ENCODE peak calls at places on chromosomes 6 and 20, in seven cellular contexts. S, O, W, J, A, Q and B are unnamed samples.

GRCh38 chr20:19405958-19406357 is 193.5 kb downstream of the SLC24A3 start:
- DNase-seq in S (no peak), O (no peak), W (no peak), J (no peak), A (no peak), Q (no peak), B (no peak)

GRCh38 chr20:12394786-12395185 is 477.1 kb downstream of the BTBD3 start:
- DNase-seq in S (no peak), O (no peak), W (no peak), J (no peak), A (peak; percentile 55), Q (no peak), B (no peak)

GRCh38 chr6:85360794-85361642 is 88.9 kb upstream of the NT5E start:
- DNase-seq in S (no peak), O (no peak), W (peak; percentile 63), J (no peak), A (no peak), Q (no peak), B (peak; percentile 71)

GRCh38 chr6:26045046-26045938 is 41.9 kb upstream of the HFE start:
- DNase-seq in S (peak; percentile 91), O (peak; percentile 87), W (peak; percentile 95), J (peak; percentile 62), A (peak; percentile 43), Q (peak; percentile 90), B (peak; percentile 55)

GRCh38 chr20:47934761-47935160 is 149.5 kb upstream of the SULF2 start:
- DNase-seq in S (no peak), O (no peak), W (no peak), J (no peak), A (no peak), Q (no peak), B (no peak)

GRCh38 chr6:31898200-31899011 is 908 bp upstream of the EHMT2 start:
- DNase-seq in S (no peak), O (peak; percentile 45), W (no peak), J (no peak), A (no peak), Q (peak; percentile 80), B (no peak)

GRCh38 chr6:26284537-26285142 is 80.4 kb upstream of the BTN3A2 start:
- DNase-seq in S (peak; percentile 92), O (peak; percentile 33), W (peak; percentile 67), J (peak; percentile 60), A (peak; percentile 42), Q (peak; percentile 92), B (peak; percentile 83)

GRCh38 chr6:2432258-2432657 is 186.9 kb upstream of the GMDS start:
- DNase-seq in S (no peak), O (no peak), W (no peak), J (no peak), A (no peak), Q (no peak), B (no peak)

GRCh38 chr6:89057759-89058158 is 22.8 kb upstream of the PNRC1 start:
- DNase-seq in S (no peak), O (no peak), W (no peak), J (no peak), A (no peak), Q (no peak), B (no peak)

GRCh38 chr6:114376611-114377206 is 33.9 kb upstream of the HS3ST5 start:
- DNase-seq in S (no peak), O (no peak), W (no peak), J (no peak), A (no peak), Q (no peak), B (no peak)

DNA sequence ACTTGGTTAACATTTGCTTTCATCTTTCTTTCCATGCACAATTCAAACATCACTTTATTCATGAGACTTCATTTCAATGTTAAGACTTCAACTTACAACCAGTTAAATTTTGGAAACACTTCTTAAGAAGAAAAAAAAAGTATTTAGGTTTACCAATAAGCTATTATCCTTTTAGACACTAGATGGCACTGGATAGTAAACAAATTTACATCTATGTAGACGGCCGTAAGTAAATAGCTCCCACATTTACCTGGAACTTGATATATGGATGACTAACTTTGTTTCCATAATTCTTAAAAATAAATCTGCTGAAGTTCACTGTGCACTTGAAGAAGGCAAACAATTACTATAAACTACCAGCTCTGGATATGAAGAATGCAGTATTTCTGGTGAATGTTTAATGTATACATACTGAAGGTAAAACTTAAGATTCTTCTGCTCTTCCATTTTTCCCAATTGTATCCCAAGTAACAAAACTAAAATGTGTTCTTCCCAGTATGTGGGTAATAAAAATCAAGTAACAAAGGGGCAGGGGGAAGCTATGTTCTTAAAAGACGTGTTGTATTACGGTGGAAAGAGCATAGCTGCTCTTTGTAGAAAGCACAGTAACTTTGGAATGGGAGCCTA is 130.6 kb upstream of the C6orf118 start:
- DNase-seq in S (no peak), O (peak; percentile 15), W (no peak), J (no peak), A (no peak), Q (no peak), B (no peak)
- TF ChIP-seq CTCF in S (no peak), O (peak; percentile 30), W (peak; percentile 55), J (peak; percentile 48), A (no peak), Q (peak; percentile 11), B (peak; percentile 8)

GRCh38 chr6:144063744-144064401 is 31.5 kb downstream of the SF3B5 start:
- DNase-seq in S (peak; percentile 97), O (peak; percentile 95), W (peak; percentile 82), J (peak; percentile 54), A (peak; percentile 78), Q (peak; percentile 100), B (peak; percentile 91)
- TF ChIP-seq CTCF in S (no peak), O (peak; percentile 45), W (peak; percentile 16), J (peak; percentile 7), A (no peak), Q (peak; percentile 23), B (peak; percentile 11)

GRCh38 chr20:55417797-55418196 is 587.5 kb downstream of the CBLN4 start:
- DNase-seq in S (no peak), O (no peak), W (no peak), J (no peak), A (no peak), Q (no peak), B (no peak)

GRCh38 chr20:55415567-55416142 is 589.7 kb downstream of the CBLN4 start:
- DNase-seq in S (no peak), O (no peak), W (no peak), J (no peak), A (no peak), Q (no peak), B (no peak)
- TF ChIP-seq CTCF in S (no peak), O (no peak), W (peak; percentile 46), J (peak; percentile 20), A (no peak), Q (no peak), B (no peak)

GRCh38 chr20:18271160-18271559 is 17.2 kb upstream of the ZNF133 start:
- DNase-seq in S (no peak), O (no peak), W (no peak), J (no peak), A (no peak), Q (no peak), B (no peak)

GRCh38 chr20:18267815-18268214 is 20.5 kb upstream of the ZNF133 start:
- DNase-seq in S (no peak), O (no peak), W (no peak), J (no peak), A (peak; percentile 33), Q (no peak), B (no peak)

GRCh38 chr20:18276821-18277220 is 11.5 kb upstream of the ZNF133 start:
- DNase-seq in S (no peak), O (peak; percentile 59), W (peak; percentile 73), J (peak; percentile 22), A (peak; percentile 83), Q (no peak), B (peak; percentile 67)

GRCh38 chr20:18273738-18274137 is 14.6 kb upstream of the ZNF133 start:
- DNase-seq in S (no peak), O (no peak), W (no peak), J (no peak), A (no peak), Q (no peak), B (no peak)

GRCh38 chr20:18272451-18272850 is 15.9 kb upstream of the ZNF133 start:
- DNase-seq in S (no peak), O (no peak), W (peak; percentile 83), J (no peak), A (no peak), Q (no peak), B (no peak)
- TF ChIP-seq CTCF in S (no peak), O (no peak), W (peak; percentile 58), J (no peak), A (no peak), Q (no peak), B (no peak)

GRCh38 chr6:32968770-32969684 is 633 bp downstream of the BRD2 start:
- DNase-seq in S (peak; percentile 93), O (peak; percentile 83), W (peak; percentile 84), J (peak; percentile 70), A (peak; percentile 82), Q (peak; percentile 90), B (peak; percentile 82)
- TF ChIP-seq CTCF in S (no peak), O (no peak), W (no peak), J (no peak), A (no peak), Q (no peak), B (no peak)

GRCh38 chr6:40894962-40895799 is 143.8 kb downstream of the UNC5CL start:
- DNase-seq in S (peak; percentile 76), O (no peak), W (peak; percentile 67), J (peak; percentile 21), A (peak; percentile 82), Q (no peak), B (no peak)
- TF ChIP-seq CTCF in S (no peak), O (no peak), W (peak; percentile 73), J (peak; percentile 35), A (peak; percentile 30), Q (no peak), B (peak; percentile 56)

DNA sequence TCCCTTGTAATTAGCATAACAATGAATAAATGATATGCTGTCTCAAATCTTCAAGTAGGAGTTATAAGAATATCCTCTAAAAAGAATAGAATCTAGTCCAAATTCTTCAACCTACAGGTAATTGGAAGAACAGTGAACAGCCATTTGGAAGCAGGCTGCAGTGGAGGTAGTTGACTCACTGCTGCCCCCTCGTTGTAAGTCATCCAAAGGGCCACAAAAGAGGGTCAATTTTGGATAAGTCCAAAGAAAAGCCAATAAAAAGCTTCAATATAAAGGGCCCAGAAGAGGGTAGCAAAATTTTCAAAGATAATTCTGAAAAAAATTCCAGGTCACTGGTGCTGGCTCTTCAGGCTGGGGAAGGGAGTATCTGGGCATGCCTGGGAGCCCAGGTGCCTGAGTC is 60.8 kb upstream of the SSTR4 start:
- DNase-seq in S (no peak), O (no peak), W (no peak), J (no peak), A (peak; percentile 41), Q (no peak), B (no peak)
- TF ChIP-seq CTCF in S (no peak), O (peak; percentile 32), W (peak; percentile 32), J (no peak), A (peak; percentile 47), Q (no peak), B (no peak)

GRCh38 chr6:135183532-135184440 is 2.7 kb downstream of the MYB start:
- DNase-seq in S (no peak), O (peak; percentile 57), W (peak; percentile 32), J (peak; percentile 22), A (peak; percentile 79), Q (peak; percentile 89), B (no peak)
- TF ChIP-seq CTCF in S (no peak), O (peak; percentile 69), W (peak; percentile 27), J (peak; percentile 12), A (peak; percentile 4), Q (no peak), B (peak; percentile 26)